ENCODE peak calls at places on chromosomes 11 and 22, in eight cellular contexts. B is PC-3, T is SK-N-SH, X is neural progenitor cell, H is GM23248, A is hepatocyte, N is HCT116, U is MM.1S. J is an unnamed sample. For H3K36me3, the result is how much of the 10 kb centered on the place peaks cover.

GRCh38 chr11:131809203-131809948 is 439.0 kb downstream of the NTM start:
- DNase-seq in X (no peak), H (peak), N (no peak), B (peak), A (no peak), U (no peak), T (no peak), J (no peak)

GRCh38 chr22:49476176-49476575 is 351.5 kb downstream of the BRD1 start:
- DNase-seq in A (no peak), H (no peak), T (no peak), N (no peak), X (peak), B (no peak), U (no peak), J (no peak)

GRCh38 chr11:12280199-12280837 is 97.1 kb upstream of the PARVA start:
- DNase-seq in U (no peak), B (no peak), N (no peak), A (no peak), T (no peak), H (no peak), X (peak), J (no peak)

GRCh38 chr22:34587357-34588356 is 478.3 kb upstream of the ISX start:
- DNase-seq in A (peak), B (no peak), T (no peak), N (no peak), H (no peak), U (no peak), X (no peak), J (no peak)

GRCh38 chr11:131614514-131615085 is 244.2 kb downstream of the NTM start:
- DNase-seq in H (no peak), N (no peak), X (no peak), U (no peak), B (no peak), A (no peak), T (no peak), J (no peak)

GRCh38 chr11:22192642-22193347 is at the start of gene ANO5:
- DNase-seq in B (no peak), T (peak), X (peak), A (peak), H (peak), N (no peak), U (peak), J (no peak)

GRCh38 chr11:131064373-131064991 is 148.2 kb upstream of the SNX19 start:
- DNase-seq in U (peak), A (peak), H (peak), B (peak), N (peak), X (peak), T (peak), J (peak)

GRCh38 chr11:16047073-16047472 is 309.3 kb downstream of the SOX6 start:
- DNase-seq in B (no peak), N (no peak), X (no peak), A (no peak), T (no peak), H (no peak), U (no peak), J (no peak)

GRCh38 chr11:71272161-71272560 is 19.8 kb upstream of the SHANK2 start:
- DNase-seq in B (no peak), T (no peak), U (no peak), H (no peak), A (no peak), N (no peak), X (no peak), J (no peak)

GRCh38 chr11:65655570-65656332 is 7.0 kb downstream of the RELA start:
- DNase-seq in H (no peak), A (no peak), T (no peak), U (no peak), B (no peak), N (no peak), X (no peak), J (no peak)

GRCh38 chr11:87150936-87151335 is 113.2 kb downstream of the TMEM135 start:
- DNase-seq in N (no peak), T (no peak), H (peak), B (peak), X (no peak), A (no peak), U (no peak), J (no peak)

DNA sequence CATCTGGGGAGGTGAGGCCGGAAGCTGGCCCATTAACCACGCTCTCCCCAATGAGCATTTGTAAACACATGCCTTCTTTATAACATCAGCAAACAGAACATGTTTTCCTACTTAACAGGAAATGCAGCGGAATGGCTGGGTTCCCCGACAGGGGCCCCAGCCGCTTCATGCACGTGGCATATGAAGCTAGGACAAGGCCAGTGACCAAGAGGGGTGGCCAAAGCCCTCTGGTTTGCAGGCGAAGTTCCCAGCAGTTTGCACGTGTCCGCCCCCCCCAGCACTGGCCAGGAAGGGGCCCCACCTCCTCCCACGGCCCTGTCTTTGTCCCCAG is 38.7 kb upstream of the LINC01488 start:
- DNase-seq in T (peak), B (peak), U (no peak), N (no peak), X (no peak), A (peak), H (peak), J (no peak)
- H3K36me3 ChIP-seq in T (under half), B (under half), U (under half), N (under half), X (under half), A (under half), H (under half), J (under half)

DNA sequence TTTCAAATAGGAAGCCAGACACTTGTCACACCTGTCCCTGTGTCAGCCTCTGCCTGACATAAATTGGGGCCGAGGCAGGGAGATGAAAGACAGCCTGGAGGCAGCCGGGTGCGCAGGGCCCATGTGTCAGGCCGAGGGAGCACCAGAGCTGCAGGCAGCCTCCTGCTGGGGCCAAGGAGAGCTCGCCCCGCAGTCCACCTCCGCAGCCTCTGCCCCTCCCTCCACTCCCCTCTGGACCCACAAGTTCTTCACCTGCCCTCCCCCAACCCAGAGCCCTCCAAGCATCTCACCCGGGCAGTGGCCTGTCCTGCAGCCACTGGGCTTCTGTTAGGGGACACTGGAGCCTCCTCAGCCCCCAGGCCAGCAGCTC is 8.8 kb downstream of the RTN4R start:
- DNase-seq in A (no peak), B (no peak), X (no peak), T (no peak), N (no peak), H (no peak), U (no peak), J (no peak)
- TF ChIP-seq EZH2phosphoT487 in A (no peak), B (no peak), X (no peak), T (no peak), N (no peak), H (no peak), U (no peak), J (no peak)

GRCh38 chr11:35608502-35608901 is 9.8 kb upstream of the FJX1 start:
- DNase-seq in T (no peak), U (no peak), H (no peak), N (no peak), X (no peak), B (peak), A (no peak), J (no peak)
- H3K36me3 ChIP-seq in T (under half), U (under half), H (under half), N (under half), X (under half), B (under half), A (under half), J (under half)

GRCh38 chr22:46122511-46122971 is 27.8 kb upstream of the PPARA start:
- DNase-seq in U (peak), N (peak), H (peak), X (peak), T (peak), B (peak), A (peak), J (peak)
- TF ChIP-seq EZH2phosphoT487 in U (no peak), N (no peak), H (no peak), X (no peak), T (no peak), B (no peak), A (no peak), J (no peak)

GRCh38 chr22:31290494-31291402 is 1.5 kb downstream of the PIK3IP1 start:
- DNase-seq in U (peak), A (peak), N (peak), H (peak), T (peak), X (peak), B (peak), J (peak)

GRCh38 chr22:31286360-31287255 is 5.7 kb downstream of the PIK3IP1 start:
- DNase-seq in A (no peak), B (no peak), H (no peak), N (no peak), U (peak), T (no peak), X (no peak), J (peak)

GRCh38 chr22:31289335-31289734 is 3.0 kb downstream of the PIK3IP1 start:
- DNase-seq in N (no peak), H (no peak), X (no peak), B (no peak), T (no peak), A (no peak), U (no peak), J (peak)

GRCh38 chr22:31287818-31288495 is 4.3 kb downstream of the PIK3IP1 start:
- DNase-seq in H (no peak), X (no peak), U (no peak), A (no peak), N (no peak), T (no peak), B (no peak), J (peak)

GRCh38 chr22:31288496-31289235 is 3.6 kb downstream of the PIK3IP1 start:
- DNase-seq in T (no peak), X (no peak), A (no peak), H (no peak), U (no peak), N (no peak), B (no peak), J (peak)
- H3K36me3 ChIP-seq in T (under half), X (under half), A (under half), H (under half), U (under half), N (under half), B (under half), J (under half)

J was measured in OCI-LY7.